ENCODE peak calls at places on chromosomes 11 and 22, in five cellular contexts. One of them, this sample, is unnamed.

GRCh38 chr11:66834943-66835342 is 8.3 kb upstream of the RCE1 start:
- DNase-seq in H1: no peak
- DNase-seq in neuronal stem cell: no peak
- DNase-seq in mesenchymal stem cell: no peak
- DNase-seq in trophoblast cell: no peak
- DNase-seq in this sample: no peak

GRCh38 chr11:2301631-2302272 is at the start of the genes C11orf21 and TSPAN32:
- DNase-seq in mesenchymal stem cell: peak; percentile 40
- DNase-seq in trophoblast cell: no peak
- DNase-seq in neuronal stem cell: no peak
- DNase-seq in H1: no peak
- DNase-seq in this sample: no peak

GRCh38 chr11:107908211-107908610 is 20.0 kb upstream of the RAB39A start:
- DNase-seq in mesenchymal stem cell: no peak
- DNase-seq in H1: no peak
- DNase-seq in trophoblast cell: peak; percentile 32
- DNase-seq in neuronal stem cell: no peak
- DNase-seq in this sample: no peak

GRCh38 chr11:108218912-108219783 is 3.3 kb downstream of the NPAT start:
- DNase-seq in mesenchymal stem cell: no peak
- DNase-seq in H1: no peak
- DNase-seq in neuronal stem cell: no peak
- DNase-seq in trophoblast cell: no peak
- DNase-seq in this sample: no peak

GRCh38 chr11:113202431-113202830 is 112.0 kb upstream of the TTC12 start:
- DNase-seq in trophoblast cell: peak; percentile 92
- DNase-seq in mesenchymal stem cell: no peak
- DNase-seq in neuronal stem cell: no peak
- DNase-seq in H1: no peak
- DNase-seq in this sample: no peak

GRCh38 chr22:25165785-25166184 is 33.9 kb upstream of the CRYBB3 start:
- DNase-seq in mesenchymal stem cell: no peak
- DNase-seq in neuronal stem cell: no peak
- DNase-seq in trophoblast cell: no peak
- DNase-seq in H1: no peak
- DNase-seq in this sample: no peak

GRCh38 chr11:106288057-106288456 is 210.6 kb downstream of the AASDHPPT start:
- DNase-seq in trophoblast cell: no peak
- DNase-seq in mesenchymal stem cell: no peak
- DNase-seq in H1: no peak
- DNase-seq in neuronal stem cell: no peak
- DNase-seq in this sample: no peak

GRCh38 chr22:24857576-24857975 is 51.6 kb downstream of the SGSM1 start:
- DNase-seq in mesenchymal stem cell: no peak
- DNase-seq in neuronal stem cell: no peak
- DNase-seq in trophoblast cell: no peak
- DNase-seq in H1: no peak
- DNase-seq in this sample: no peak

GRCh38 chr11:61334434-61335354 is 1.7 kb downstream of the TKFC start:
- DNase-seq in mesenchymal stem cell: peak; percentile 45
- DNase-seq in H1: no peak
- DNase-seq in neuronal stem cell: no peak
- DNase-seq in trophoblast cell: peak; percentile 53
- DNase-seq in this sample: no peak

GRCh38 chr11:6332066-6332465 is 11.8 kb upstream of the CAVIN3 start:
- DNase-seq in H1: no peak
- DNase-seq in neuronal stem cell: no peak
- DNase-seq in mesenchymal stem cell: no peak
- DNase-seq in trophoblast cell: no peak
- DNase-seq in this sample: no peak

GRCh38 chr22:18076060-18076497 is 1.7 kb upstream of the PEX26 start:
- DNase-seq in trophoblast cell: peak; percentile 99
- DNase-seq in H1: no peak
- DNase-seq in mesenchymal stem cell: peak; percentile 89
- DNase-seq in neuronal stem cell: peak; percentile 79
- DNase-seq in this sample: peak; percentile 59

GRCh38 chr11:75031224-75031753 is 42.6 kb downstream of the NEU3 start:
- DNase-seq in neuronal stem cell: no peak
- DNase-seq in mesenchymal stem cell: peak; percentile 94
- DNase-seq in trophoblast cell: peak; percentile 59
- DNase-seq in H1: no peak
- DNase-seq in this sample: peak; percentile 19

GRCh38 chr22:42564699-42565098 is 10.9 kb downstream of the SERHL2 start:
- DNase-seq in H1: no peak
- DNase-seq in neuronal stem cell: no peak
- DNase-seq in trophoblast cell: no peak
- DNase-seq in mesenchymal stem cell: no peak
- DNase-seq in this sample: no peak

GRCh38 chr11:14643697-14644395 is at the start of gene PDE3B:
- DNase-seq in neuronal stem cell: peak; percentile 72
- DNase-seq in mesenchymal stem cell: peak; percentile 61
- DNase-seq in H1: no peak
- DNase-seq in trophoblast cell: peak; percentile 65
- DNase-seq in this sample: peak; percentile 90

GRCh38 chr11:86067230-86068137 is 1.4 kb downstream of the PICALM start:
- DNase-seq in H1: no peak
- DNase-seq in mesenchymal stem cell: peak; percentile 36
- DNase-seq in trophoblast cell: peak; percentile 71
- DNase-seq in neuronal stem cell: no peak
- DNase-seq in this sample: no peak
- H3K4me1 ChIP-seq in H1: no peaks in the 10 kb centered on the region
- H3K4me1 ChIP-seq in mesenchymal stem cell: peaks cover 4% of the 10 kb centered on the region
- H3K4me1 ChIP-seq in trophoblast cell: peaks cover 13% of the 10 kb centered on the region
- H3K4me1 ChIP-seq in neuronal stem cell: peaks cover 6% of the 10 kb centered on the region
- H3K4me1 ChIP-seq in this sample: no peaks in the 10 kb centered on the region

GRCh38 chr22:22506736-22507135 is 1.8 kb downstream of the ZNF280B start:
- DNase-seq in mesenchymal stem cell: no peak
- DNase-seq in H1: no peak
- DNase-seq in neuronal stem cell: no peak
- DNase-seq in trophoblast cell: no peak
- DNase-seq in this sample: no peak
- H3K18ac ChIP-seq in mesenchymal stem cell: no peak overlapping the region
- H3K18ac ChIP-seq in H1: no peak overlapping the region
- H3K18ac ChIP-seq in neuronal stem cell: no peak overlapping the region
- H3K18ac ChIP-seq in trophoblast cell: no peak overlapping the region
- H3K18ac ChIP-seq in this sample: no peak overlapping the region

GRCh38 chr22:40199852-40200251 is 22.1 kb downstream of the TNRC6B start:
- DNase-seq in mesenchymal stem cell: no peak
- DNase-seq in trophoblast cell: no peak
- DNase-seq in H1: no peak
- DNase-seq in neuronal stem cell: no peak
- DNase-seq in this sample: no peak
- H2BK12ac ChIP-seq in mesenchymal stem cell: peak overlapping the region; percentile 31
- H2BK12ac ChIP-seq in trophoblast cell: no peak overlapping the region
- H2BK12ac ChIP-seq in H1: no peak overlapping the region
- H2BK12ac ChIP-seq in neuronal stem cell: no peak overlapping the region
- H2BK12ac ChIP-seq in this sample: no peak overlapping the region

DNA sequence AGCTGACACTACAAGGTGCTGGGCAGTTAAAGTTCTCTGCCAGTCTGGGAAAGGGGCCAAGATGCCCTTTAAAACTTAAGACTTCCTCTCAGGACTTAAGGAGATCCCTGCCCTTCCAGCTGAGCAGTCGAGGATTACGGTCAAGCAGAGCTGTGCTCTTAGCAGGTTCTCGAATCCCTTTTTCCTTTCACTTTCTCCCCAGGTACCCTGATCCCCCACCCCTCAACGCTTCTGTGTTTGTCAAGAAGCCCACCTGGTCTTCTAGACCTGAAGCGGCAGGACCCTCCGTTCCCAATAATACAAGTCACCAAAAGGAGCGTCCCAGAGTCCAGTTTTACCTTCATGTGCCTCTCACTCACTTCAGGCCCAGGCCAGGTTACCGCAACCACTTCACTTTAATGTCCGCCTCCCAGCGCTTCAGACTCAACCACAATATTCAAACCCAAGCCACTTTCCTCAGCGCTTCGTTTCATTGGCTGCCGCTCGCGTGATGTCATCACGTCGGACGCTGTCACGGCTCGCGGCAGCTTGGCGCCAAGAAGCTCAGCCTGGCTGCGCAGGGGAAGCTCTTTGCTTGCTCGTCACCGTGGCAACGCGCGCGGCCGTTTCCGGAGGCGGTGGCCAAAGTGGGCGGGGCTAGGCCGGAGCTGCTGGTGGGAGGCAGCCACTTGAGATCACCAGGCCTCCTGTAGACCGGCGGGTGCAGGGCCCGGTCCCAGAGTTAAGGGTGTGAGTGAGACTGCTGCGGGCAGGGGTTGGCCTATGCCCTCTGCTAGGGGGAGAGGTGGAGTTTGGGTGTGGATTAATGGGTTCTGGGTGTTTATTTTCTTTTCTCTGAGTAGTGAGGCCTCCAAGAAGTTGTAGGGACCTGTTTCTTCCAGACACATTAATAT is at the start of the genes KIF18A and METTL15:
- DNase-seq in mesenchymal stem cell: peak; percentile 99
- DNase-seq in neuronal stem cell: peak; percentile 97
- DNase-seq in H1: peak; percentile 98
- DNase-seq in trophoblast cell: peak; percentile 100
- DNase-seq in this sample: peak; percentile 100
- H3K4me1 ChIP-seq in mesenchymal stem cell: peaks cover 3% of the 10 kb centered on the region
- H3K4me1 ChIP-seq in neuronal stem cell: peaks cover 2% of the 10 kb centered on the region
- H3K4me1 ChIP-seq in H1: no peaks in the 10 kb centered on the region
- H3K4me1 ChIP-seq in trophoblast cell: no peaks in the 10 kb centered on the region
- H3K4me1 ChIP-seq in this sample: no peaks in the 10 kb centered on the region

GRCh38 chr22:19789828-19790227 is 29.2 kb downstream of the TBX1 start:
- DNase-seq in H1: no peak
- DNase-seq in mesenchymal stem cell: no peak
- DNase-seq in neuronal stem cell: no peak
- DNase-seq in trophoblast cell: no peak
- DNase-seq in this sample: no peak
- H3K18ac ChIP-seq in H1: no peak overlapping the region
- H3K18ac ChIP-seq in mesenchymal stem cell: no peak overlapping the region
- H3K18ac ChIP-seq in neuronal stem cell: no peak overlapping the region
- H3K18ac ChIP-seq in trophoblast cell: no peak overlapping the region
- H3K18ac ChIP-seq in this sample: no peak overlapping the region

GRCh38 chr22:48594757-48595510 is 1232.7 kb downstream of the BRD1 start:
- DNase-seq in mesenchymal stem cell: no peak
- DNase-seq in neuronal stem cell: no peak
- DNase-seq in H1: no peak
- DNase-seq in trophoblast cell: no peak
- DNase-seq in this sample: no peak
- H2BK12ac ChIP-seq in mesenchymal stem cell: no peak overlapping the region
- H2BK12ac ChIP-seq in neuronal stem cell: no peak overlapping the region
- H2BK12ac ChIP-seq in H1: no peak overlapping the region
- H2BK12ac ChIP-seq in trophoblast cell: no peak overlapping the region
- H2BK12ac ChIP-seq in this sample: no peak overlapping the region

GRCh38 chr11:96103721-96104120 is 179.8 kb upstream of the MTMR2 start:
- DNase-seq in H1: no peak
- DNase-seq in mesenchymal stem cell: no peak
- DNase-seq in trophoblast cell: no peak
- DNase-seq in neuronal stem cell: no peak
- DNase-seq in this sample: no peak
- H3K4me1 ChIP-seq in H1: no peaks in the 10 kb centered on the region
- H3K4me1 ChIP-seq in mesenchymal stem cell: peaks cover 3% of the 10 kb centered on the region
- H3K4me1 ChIP-seq in trophoblast cell: peaks cover 13% of the 10 kb centered on the region
- H3K4me1 ChIP-seq in neuronal stem cell: peaks cover 4% of the 10 kb centered on the region
- H3K4me1 ChIP-seq in this sample: peaks cover 6% of the 10 kb centered on the region

GRCh38 chr11:117009905-117010605 is 88.2 kb downstream of the SIK3 start:
- DNase-seq in trophoblast cell: peak; percentile 51
- DNase-seq in neuronal stem cell: no peak
- DNase-seq in mesenchymal stem cell: no peak
- DNase-seq in H1: peak; percentile 19
- DNase-seq in this sample: peak; percentile 36
- H3K18ac ChIP-seq in trophoblast cell: no peak overlapping the region
- H3K18ac ChIP-seq in neuronal stem cell: no peak overlapping the region
- H3K18ac ChIP-seq in mesenchymal stem cell: peak overlapping the region; percentile 49
- H3K18ac ChIP-seq in H1: no peak overlapping the region
- H3K18ac ChIP-seq in this sample: no peak overlapping the region